ENCODE peak calls at places on chromosomes 7 and 10, in four cellular contexts. Q is NCI-H2227 treated with DMSO at 0.1 percent for 48 hours; F is RPMI7951; C is activated effector memory CD4-positive, alpha-beta T cell treated with Interleukin-2 at 50 U/mL for 16 hours. L is an unnamed sample.

GRCh38 chr7:157347217-157347904 is 10.6 kb downstream of the DNAJB6 start:
- DNase-seq in F (peak; percentile 81), Q (no peak), C (no peak), L (no peak)

GRCh38 chr10:131743190-131744151 is 157.3 kb upstream of the PPP2R2D start:
- DNase-seq in Q (no peak), C (no peak), F (no peak), L (no peak)

GRCh38 chr7:40570218-40570617 is 435.4 kb downstream of the SUGCT start:
- DNase-seq in F (peak; percentile 43), Q (no peak), C (no peak), L (no peak)

GRCh38 chr7:101410743-101411476 is 48.2 kb downstream of the COL26A1 start:
- DNase-seq in Q (no peak), F (peak; percentile 32), C (peak; percentile 5), L (no peak)

GRCh38 chr10:37765216-37765615 is 92.2 kb downstream of the ZNF248 start:
- DNase-seq in F (no peak), Q (no peak), C (no peak), L (no peak)

GRCh38 chr7:82945480-82945879 is 217.2 kb downstream of the PCLO start:
- DNase-seq in C (no peak), F (no peak), Q (no peak), L (no peak)

GRCh38 chr7:80481196-80481884 is 30.5 kb downstream of the GNAT3 start:
- DNase-seq in Q (no peak), C (no peak), F (peak; percentile 69), L (no peak)

GRCh38 chr10:104303594-104304178 is 34.6 kb downstream of the ITPRIP start:
- DNase-seq in F (no peak), Q (no peak), C (no peak), L (no peak)

GRCh38 chr10:59894114-59894513 is 12.2 kb downstream of the CCDC6 start:
- DNase-seq in Q (no peak), C (no peak), F (peak; percentile 29), L (no peak)

GRCh38 chr7:33674804-33675411 is 230.4 kb upstream of the BMPER start:
- DNase-seq in C (no peak), F (peak; percentile 12), Q (no peak), L (no peak)

GRCh38 chr10:28993056-28993455 is 295.8 kb upstream of the LYZL1 start:
- DNase-seq in Q (no peak), C (no peak), F (no peak), L (no peak)

GRCh38 chr7:115009139-115009538 is 87.2 kb downstream of the MDFIC start:
- DNase-seq in Q (no peak), C (no peak), F (no peak), L (no peak)

L was measured in T-helper 22 cell.